ENCODE peak calls at places on chromosome 14, in six cellular contexts. One of them, this sample, is unnamed.

GRCh38 chr14:59306775-59307174 is 118.3 kb downstream of the DAAM1 start:
- DNase-seq in central memory CD4-positive, alpha-beta T cell: no peak
- DNase-seq in right cardiac atrium: no peak
- DNase-seq in SW 1271: peak
- DNase-seq in NCI-H748 treated with DMSO at 0.1 percent for 48 hours: no peak
- DNase-seq in stimulated activated CD4-positive, alpha-beta T cell treated with anti-CD3 and anti-CD28 coated beads, Interleukin-12 subunit alpha, Interleukin-12 subunit beta, amount 100 ng/mL, for 24 hours: no peak
- DNase-seq in this sample: no peak

GRCh38 chr14:68627868-68628604 is 164.8 kb downstream of the ZFP36L1 start:
- DNase-seq in central memory CD4-positive, alpha-beta T cell: peak
- DNase-seq in right cardiac atrium: peak
- DNase-seq in SW 1271: no peak
- DNase-seq in NCI-H748 treated with DMSO at 0.1 percent for 48 hours: no peak
- DNase-seq in stimulated activated CD4-positive, alpha-beta T cell treated with anti-CD3 and anti-CD28 coated beads, Interleukin-12 subunit alpha, Interleukin-12 subunit beta, amount 100 ng/mL, for 24 hours: peak
- DNase-seq in this sample: no peak

GRCh38 chr14:92586001-92586947 is 72.7 kb downstream of the RIN3 start:
- DNase-seq in central memory CD4-positive, alpha-beta T cell: peak
- DNase-seq in right cardiac atrium: no peak
- DNase-seq in SW 1271: peak
- DNase-seq in NCI-H748 treated with DMSO at 0.1 percent for 48 hours: no peak
- DNase-seq in stimulated activated CD4-positive, alpha-beta T cell treated with anti-CD3 and anti-CD28 coated beads, Interleukin-12 subunit alpha, Interleukin-12 subunit beta, amount 100 ng/mL, for 24 hours: no peak
- DNase-seq in this sample: no peak

GRCh38 chr14:101781240-101782061 is 19.9 kb downstream of the PPP2R5C start:
- DNase-seq in central memory CD4-positive, alpha-beta T cell: peak
- DNase-seq in right cardiac atrium: peak
- DNase-seq in SW 1271: no peak
- DNase-seq in NCI-H748 treated with DMSO at 0.1 percent for 48 hours: no peak
- DNase-seq in stimulated activated CD4-positive, alpha-beta T cell treated with anti-CD3 and anti-CD28 coated beads, Interleukin-12 subunit alpha, Interleukin-12 subunit beta, amount 100 ng/mL, for 24 hours: no peak
- DNase-seq in this sample: peak

GRCh38 chr14:50688875-50689274 is 20.8 kb upstream of the SAV1 start:
- DNase-seq in central memory CD4-positive, alpha-beta T cell: no peak
- DNase-seq in right cardiac atrium: no peak
- DNase-seq in SW 1271: no peak
- DNase-seq in NCI-H748 treated with DMSO at 0.1 percent for 48 hours: no peak
- DNase-seq in stimulated activated CD4-positive, alpha-beta T cell treated with anti-CD3 and anti-CD28 coated beads, Interleukin-12 subunit alpha, Interleukin-12 subunit beta, amount 100 ng/mL, for 24 hours: no peak
- DNase-seq in this sample: no peak

GRCh38 chr14:71701990-71702389 is 230.2 kb upstream of the RGS6 start:
- DNase-seq in central memory CD4-positive, alpha-beta T cell: no peak
- DNase-seq in right cardiac atrium: no peak
- DNase-seq in SW 1271: no peak
- DNase-seq in NCI-H748 treated with DMSO at 0.1 percent for 48 hours: no peak
- DNase-seq in stimulated activated CD4-positive, alpha-beta T cell treated with anti-CD3 and anti-CD28 coated beads, Interleukin-12 subunit alpha, Interleukin-12 subunit beta, amount 100 ng/mL, for 24 hours: no peak
- DNase-seq in this sample: no peak

GRCh38 chr14:74382231-74382630 is 34.0 kb downstream of the VRTN start:
- DNase-seq in central memory CD4-positive, alpha-beta T cell: no peak
- DNase-seq in right cardiac atrium: no peak
- DNase-seq in SW 1271: no peak
- DNase-seq in NCI-H748 treated with DMSO at 0.1 percent for 48 hours: no peak
- DNase-seq in stimulated activated CD4-positive, alpha-beta T cell treated with anti-CD3 and anti-CD28 coated beads, Interleukin-12 subunit alpha, Interleukin-12 subunit beta, amount 100 ng/mL, for 24 hours: no peak
- DNase-seq in this sample: no peak

GRCh38 chr14:69657961-69658360 is 46.6 kb downstream of the SUSD6 start:
- DNase-seq in central memory CD4-positive, alpha-beta T cell: no peak
- DNase-seq in right cardiac atrium: no peak
- DNase-seq in SW 1271: no peak
- DNase-seq in NCI-H748 treated with DMSO at 0.1 percent for 48 hours: no peak
- DNase-seq in stimulated activated CD4-positive, alpha-beta T cell treated with anti-CD3 and anti-CD28 coated beads, Interleukin-12 subunit alpha, Interleukin-12 subunit beta, amount 100 ng/mL, for 24 hours: no peak
- DNase-seq in this sample: no peak

GRCh38 chr14:44168566-44168965 is 338.5 kb downstream of the FSCB start:
- DNase-seq in central memory CD4-positive, alpha-beta T cell: no peak
- DNase-seq in right cardiac atrium: no peak
- DNase-seq in SW 1271: no peak
- DNase-seq in NCI-H748 treated with DMSO at 0.1 percent for 48 hours: no peak
- DNase-seq in stimulated activated CD4-positive, alpha-beta T cell treated with anti-CD3 and anti-CD28 coated beads, Interleukin-12 subunit alpha, Interleukin-12 subunit beta, amount 100 ng/mL, for 24 hours: no peak
- DNase-seq in this sample: no peak

GRCh38 chr14:103540816-103541493 is 12.0 kb downstream of the TRMT61A start:
- DNase-seq in central memory CD4-positive, alpha-beta T cell: no peak
- DNase-seq in right cardiac atrium: peak
- DNase-seq in SW 1271: no peak
- DNase-seq in NCI-H748 treated with DMSO at 0.1 percent for 48 hours: no peak
- DNase-seq in stimulated activated CD4-positive, alpha-beta T cell treated with anti-CD3 and anti-CD28 coated beads, Interleukin-12 subunit alpha, Interleukin-12 subunit beta, amount 100 ng/mL, for 24 hours: no peak
- DNase-seq in this sample: peak

GRCh38 chr14:84225243-84225642 is 1304.7 kb upstream of the FLRT2 start:
- DNase-seq in central memory CD4-positive, alpha-beta T cell: no peak
- DNase-seq in right cardiac atrium: peak
- DNase-seq in SW 1271: no peak
- DNase-seq in NCI-H748 treated with DMSO at 0.1 percent for 48 hours: no peak
- DNase-seq in stimulated activated CD4-positive, alpha-beta T cell treated with anti-CD3 and anti-CD28 coated beads, Interleukin-12 subunit alpha, Interleukin-12 subunit beta, amount 100 ng/mL, for 24 hours: no peak
- DNase-seq in this sample: no peak

GRCh38 chr14:85471744-85472143 is 58.2 kb upstream of the FLRT2 start:
- DNase-seq in central memory CD4-positive, alpha-beta T cell: no peak
- DNase-seq in right cardiac atrium: peak
- DNase-seq in SW 1271: peak
- DNase-seq in NCI-H748 treated with DMSO at 0.1 percent for 48 hours: peak
- DNase-seq in stimulated activated CD4-positive, alpha-beta T cell treated with anti-CD3 and anti-CD28 coated beads, Interleukin-12 subunit alpha, Interleukin-12 subunit beta, amount 100 ng/mL, for 24 hours: no peak
- DNase-seq in this sample: peak

GRCh38 chr14:99146991-99147740 is 124.8 kb downstream of the BCL11B start:
- DNase-seq in central memory CD4-positive, alpha-beta T cell: no peak
- DNase-seq in right cardiac atrium: no peak
- DNase-seq in SW 1271: no peak
- DNase-seq in NCI-H748 treated with DMSO at 0.1 percent for 48 hours: no peak
- DNase-seq in stimulated activated CD4-positive, alpha-beta T cell treated with anti-CD3 and anti-CD28 coated beads, Interleukin-12 subunit alpha, Interleukin-12 subunit beta, amount 100 ng/mL, for 24 hours: no peak
- DNase-seq in this sample: no peak

GRCh38 chr14:104123879-104124278 is 14.5 kb upstream of the KIF26A start:
- DNase-seq in central memory CD4-positive, alpha-beta T cell: no peak
- DNase-seq in right cardiac atrium: no peak
- DNase-seq in SW 1271: no peak
- DNase-seq in NCI-H748 treated with DMSO at 0.1 percent for 48 hours: no peak
- DNase-seq in stimulated activated CD4-positive, alpha-beta T cell treated with anti-CD3 and anti-CD28 coated beads, Interleukin-12 subunit alpha, Interleukin-12 subunit beta, amount 100 ng/mL, for 24 hours: no peak
- DNase-seq in this sample: no peak

GRCh38 chr14:69093551-69094421 is 59.1 kb downstream of the DCAF5 start:
- DNase-seq in central memory CD4-positive, alpha-beta T cell: no peak
- DNase-seq in right cardiac atrium: no peak
- DNase-seq in SW 1271: peak
- DNase-seq in NCI-H748 treated with DMSO at 0.1 percent for 48 hours: no peak
- DNase-seq in stimulated activated CD4-positive, alpha-beta T cell treated with anti-CD3 and anti-CD28 coated beads, Interleukin-12 subunit alpha, Interleukin-12 subunit beta, amount 100 ng/mL, for 24 hours: no peak
- DNase-seq in this sample: no peak